ENCODE peak calls at places on chromosomes 2 and 18, in eight cellular contexts. R is neural progenitor cell, F is sigmoid colon, B is body of pancreas, G is Peyer's patch, I is GM23338, L is endodermal cell, Z is heart right ventricle. W is an unnamed sample. For H3K36me3, the result is how much of the 10 kb centered on the place peaks cover.

GRCh38 chr2:24822049-24822706 is 29.0 kb downstream of the CENPO start:
- DNase-seq in R (peak), L (peak), B (no peak), Z (no peak), F (peak), G (no peak), I (peak), W (peak)

GRCh38 chr2:223494496-223494895 is 107.7 kb downstream of the SCG2 start:
- DNase-seq in I (no peak), L (no peak), Z (no peak), B (no peak), R (no peak), G (no peak), F (no peak), W (no peak)

GRCh38 chr2:21043744-21044532 is at the start of gene APOB:
- DNase-seq in I (peak), F (peak), L (peak), Z (no peak), R (peak), G (peak), B (peak), W (no peak)

GRCh38 chr2:100013892-100014677 is 128.3 kb downstream of the AFF3 start:
- DNase-seq in I (peak), G (no peak), B (peak), F (no peak), L (peak), Z (peak), R (peak), W (no peak)

GRCh38 chr2:83191316-83191715 is 1267.8 kb downstream of the SUCLG1 start:
- DNase-seq in R (no peak), G (no peak), B (no peak), Z (no peak), L (no peak), I (no peak), F (no peak), W (no peak)

GRCh38 chr2:239294571-239295054 is 106.2 kb downstream of the HDAC4 start:
- DNase-seq in Z (no peak), F (peak), R (no peak), L (peak), G (peak), B (no peak), I (no peak), W (no peak)

GRCh38 chr18:23258566-23259265 is 123.4 kb downstream of the CABLES1 start:
- DNase-seq in R (no peak), G (no peak), Z (no peak), B (no peak), L (no peak), I (no peak), F (no peak), W (no peak)

GRCh38 chr2:203498161-203498560 is 36.9 kb downstream of the RAPH1 start:
- DNase-seq in B (no peak), R (no peak), G (no peak), L (no peak), I (no peak), Z (no peak), F (no peak), W (no peak)

GRCh38 chr2:220619525-220620267 is 952.4 kb downstream of the EPHA4 start:
- DNase-seq in F (no peak), Z (no peak), L (no peak), G (no peak), I (no peak), R (no peak), B (no peak), W (no peak)

GRCh38 chr2:60439219-60439974 is 114.1 kb downstream of the BCL11A start:
- DNase-seq in Z (peak), F (peak), G (peak), B (no peak), I (peak), L (peak), R (peak), W (no peak)

GRCh38 chr18:26458526-26459232 is 89.7 kb downstream of the KCTD1 start:
- DNase-seq in F (no peak), L (no peak), B (no peak), Z (no peak), R (no peak), G (no peak), I (no peak), W (no peak)

DNA sequence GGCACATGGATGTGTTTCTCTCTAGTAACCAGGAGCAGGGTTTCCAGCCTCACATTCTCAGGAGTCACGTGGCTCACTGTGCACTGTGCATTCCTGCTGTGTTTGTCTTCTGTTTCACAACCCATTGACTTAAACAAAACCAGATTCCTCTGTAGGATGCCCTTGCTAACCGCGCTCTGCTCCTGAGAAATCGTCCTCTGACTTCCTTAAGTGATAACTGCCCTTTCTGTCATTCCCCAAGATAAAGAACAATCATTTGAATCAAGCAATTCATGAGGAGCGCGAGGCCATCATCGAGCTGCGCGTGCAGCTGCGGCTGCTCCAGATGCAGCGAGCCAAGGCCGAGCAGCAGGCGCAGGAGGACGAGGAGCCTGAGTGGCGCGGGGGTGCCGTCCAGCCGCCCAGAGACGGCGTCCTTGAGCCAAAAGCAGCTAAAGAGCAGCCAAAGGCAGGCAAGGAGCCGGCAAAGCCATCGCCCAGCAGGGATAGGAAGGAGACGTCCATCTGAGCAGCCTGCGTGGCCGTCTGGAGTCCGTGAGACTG is 60.2 kb downstream of the RALBP1 start:
- DNase-seq in G (no peak), F (no peak), R (peak), B (no peak), I (no peak), Z (no peak), L (no peak), W (no peak)
- H3K36me3 ChIP-seq in G (under half), F (half or more), R (under half), B (under half), I (under half), Z (half or more), L (under half), W (under half)

GRCh38 chr2:12430036-12430795 is 286.5 kb upstream of the TRIB2 start:
- DNase-seq in I (no peak), L (no peak), R (no peak), B (no peak), G (no peak), F (no peak), Z (no peak), W (no peak)

GRCh38 chr2:12432985-12433640 is 283.6 kb upstream of the TRIB2 start:
- DNase-seq in R (no peak), G (no peak), B (no peak), I (no peak), Z (no peak), F (no peak), L (no peak), W (no peak)

GRCh38 chr2:12428324-12428723 is 288.4 kb upstream of the TRIB2 start:
- DNase-seq in I (peak), L (peak), R (peak), F (no peak), G (no peak), B (no peak), Z (no peak), W (no peak)

GRCh38 chr2:12424820-12425219 is 291.9 kb upstream of the TRIB2 start:
- DNase-seq in F (peak), L (no peak), G (no peak), Z (no peak), B (peak), I (peak), R (no peak), W (no peak)

DNA sequence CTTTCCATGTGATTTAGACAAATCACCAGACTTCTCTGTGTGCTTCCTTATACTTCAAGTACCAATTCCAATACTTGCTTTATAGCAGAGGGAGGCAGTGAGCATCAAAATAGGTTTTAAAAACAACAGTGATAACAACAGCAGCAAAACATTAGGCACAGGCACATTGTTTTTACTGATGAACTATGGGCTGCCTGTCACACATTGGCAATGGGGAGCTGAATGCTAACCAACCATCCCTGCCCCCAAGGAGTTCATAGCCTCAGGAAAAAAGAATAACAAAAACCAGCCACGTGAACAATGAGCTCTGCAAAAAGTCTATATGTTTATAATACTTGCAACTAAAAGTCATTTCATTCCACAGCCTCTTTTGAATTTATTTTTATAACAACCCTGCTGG is 287.9 kb upstream of the TRIB2 start:
- DNase-seq in G (no peak), L (no peak), I (peak), R (no peak), B (no peak), Z (no peak), F (no peak), W (no peak)
- H3K27ac ChIP-seq in G (no peak), L (no peak), I (peak), R (no peak), B (no peak), Z (no peak), F (peak), W (no peak)

GRCh38 chr2:202306034-202306433 is 40.5 kb downstream of the NOP58 start:
- DNase-seq in Z (no peak), I (no peak), L (peak), B (no peak), R (no peak), G (no peak), F (no peak), W (no peak)
- H3K36me3 ChIP-seq in Z (half or more), I (under half), L (half or more), B (under half), R (under half), G (under half), F (half or more), W (under half)

DNA sequence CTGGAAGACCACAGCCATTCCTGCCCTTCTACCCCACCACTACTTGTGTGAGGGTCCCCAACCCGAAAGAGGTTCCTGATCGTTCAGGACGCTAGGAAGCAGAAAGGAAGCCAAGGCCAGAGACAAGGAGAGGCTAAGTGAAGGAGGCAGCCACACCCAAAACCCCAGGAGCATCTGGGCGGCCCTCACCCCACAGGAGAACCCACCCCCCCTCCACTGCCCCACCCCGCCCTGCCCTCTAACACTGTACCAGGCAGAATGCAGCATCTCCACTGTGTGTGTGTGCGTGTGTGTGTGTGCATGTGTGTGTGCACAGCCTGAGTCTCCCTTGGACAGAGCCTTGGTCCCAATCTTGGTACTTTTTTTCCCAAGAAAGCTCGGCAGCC is 207.5 kb upstream of the HAAO start:
- DNase-seq in B (no peak), R (no peak), Z (no peak), F (no peak), I (no peak), L (peak), G (peak), W (no peak)
- H3K27ac ChIP-seq in B (peak), R (no peak), Z (no peak), F (peak), I (no peak), L (peak), G (peak), W (no peak)

DNA sequence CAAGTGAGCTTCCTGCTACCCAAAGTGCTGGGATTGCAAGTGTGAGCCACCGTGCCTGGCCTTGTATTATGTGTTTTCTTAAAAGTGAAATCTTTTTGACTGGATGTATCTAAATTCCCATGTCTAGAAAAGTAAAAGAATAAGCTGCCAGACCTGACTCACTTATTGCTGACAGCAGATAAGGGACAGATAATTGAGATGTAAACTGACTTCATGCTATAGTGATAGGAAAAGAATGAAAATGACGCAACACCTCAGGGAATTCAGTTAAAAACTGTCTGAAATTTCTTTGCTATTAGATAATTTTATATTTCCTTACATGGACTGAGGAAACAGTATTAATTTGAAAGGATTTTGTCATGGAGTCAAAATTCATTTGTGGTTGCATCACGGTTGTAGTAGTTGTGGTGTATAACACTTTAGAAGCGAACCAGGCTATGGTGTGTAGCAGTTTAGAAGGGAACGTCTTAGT is 19.4 kb downstream of the TTC27 start:
- DNase-seq in B (no peak), F (no peak), G (no peak), Z (no peak), L (no peak), R (no peak), I (no peak), W (no peak)
- H3K36me3 ChIP-seq in B (under half), F (half or more), G (under half), Z (half or more), L (under half), R (under half), I (under half), W (under half)

DNA sequence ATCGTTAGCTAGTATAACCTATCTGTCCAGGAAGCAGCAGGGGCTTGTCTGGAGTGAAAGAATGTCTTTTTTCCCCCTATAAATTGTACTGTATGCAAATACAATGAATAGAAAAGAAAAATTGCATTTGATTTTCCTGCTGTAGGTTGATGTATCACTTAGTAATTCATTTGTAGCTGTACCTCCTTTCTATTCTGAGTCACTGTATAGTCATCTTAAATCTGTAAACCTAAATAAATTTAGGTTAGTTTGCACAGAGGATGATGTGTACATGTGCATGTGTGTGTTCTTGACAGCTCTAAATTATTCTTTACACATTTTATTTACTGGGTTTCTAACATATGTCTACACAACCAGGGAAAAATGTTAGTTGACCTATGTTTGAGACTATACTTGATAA is 478.7 kb upstream of the CNTNAP5 start:
- DNase-seq in I (no peak), B (no peak), L (no peak), R (no peak), F (no peak), Z (no peak), G (no peak), W (no peak)
- H3K27ac ChIP-seq in I (no peak), B (no peak), L (no peak), R (no peak), F (no peak), Z (no peak), G (no peak), W (no peak)

GRCh38 chr2:85387754-85388153 is 22.4 kb downstream of the CAPG start:
- DNase-seq in L (no peak), Z (no peak), I (no peak), R (no peak), B (no peak), F (peak), G (no peak), W (no peak)
- H3K36me3 ChIP-seq in L (under half), Z (half or more), I (under half), R (under half), B (under half), F (half or more), G (under half), W (under half)

GRCh38 chr2:106890611-106891010 is 4.6 kb upstream of the ST6GAL2 start:
- DNase-seq in I (no peak), G (no peak), Z (no peak), L (peak), B (no peak), R (no peak), F (no peak), W (no peak)

GRCh38 chr2:106882658-106883057 is 3.3 kb downstream of the ST6GAL2 start:
- DNase-seq in R (peak), B (no peak), L (no peak), G (no peak), I (no peak), Z (no peak), F (no peak), W (no peak)

GRCh38 chr2:106885326-106885725 is 641 bp downstream of the ST6GAL2 start:
- DNase-seq in B (no peak), R (peak), Z (no peak), F (no peak), L (peak), G (no peak), I (peak), W (no peak)

GRCh38 chr2:106886916-106887758 is 1.2 kb upstream of the ST6GAL2 start:
- DNase-seq in I (peak), L (peak), R (peak), B (peak), Z (no peak), G (no peak), F (no peak), W (no peak)

GRCh38 chr2:106885981-106886915 is at the start of gene ST6GAL2:
- DNase-seq in G (no peak), I (peak), L (peak), B (no peak), R (peak), F (no peak), Z (no peak), W (no peak)
- H3K27ac ChIP-seq in G (no peak), I (no peak), L (peak), B (no peak), R (no peak), F (peak), Z (no peak), W (no peak)

DNA sequence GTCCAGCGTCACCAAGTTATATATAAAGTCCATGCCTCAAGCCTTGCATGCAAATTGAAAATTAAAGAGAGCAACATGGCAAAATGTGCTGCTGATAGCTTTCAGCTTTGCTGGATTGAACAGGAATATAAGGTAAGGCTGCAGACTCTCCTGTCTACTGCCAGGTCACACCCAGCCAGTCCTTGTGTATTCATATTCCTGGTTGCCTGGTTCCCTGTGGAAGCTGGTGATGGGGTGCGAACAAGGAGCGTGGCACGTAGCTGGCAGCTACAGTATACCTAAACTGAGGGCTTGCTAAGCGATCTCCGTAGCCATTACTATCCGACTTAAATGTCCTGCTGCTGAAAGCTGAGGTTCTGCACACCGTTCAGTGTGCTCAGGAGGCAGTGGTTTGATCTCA is 50.1 kb upstream of the NOSTRIN start:
- DNase-seq in I (no peak), G (no peak), Z (no peak), R (no peak), B (no peak), L (no peak), F (no peak), W (no peak)
- H3K36me3 ChIP-seq in I (under half), G (under half), Z (under half), R (under half), B (under half), L (under half), F (under half), W (under half)

GRCh38 chr2:46122971-46123365 is 174.2 kb upstream of the EPAS1 start:
- DNase-seq in I (no peak), F (no peak), B (no peak), R (no peak), G (no peak), Z (no peak), L (no peak), W (no peak)
- H3K27ac ChIP-seq in I (no peak), F (no peak), B (no peak), R (no peak), G (no peak), Z (no peak), L (no peak), W (no peak)